ENCODE peak calls at places on chromosomes 3 and 15, in nine cellular contexts. One of them, this sample, is unnamed.

GRCh38 chr3:136465296-136465695 is 215.2 kb downstream of the PCCB start:
- DNase-seq in naive thymus-derived CD4-positive, alpha-beta T cell: no peak
- DNase-seq in neural progenitor cell: no peak
- DNase-seq in adrenal gland: no peak
- DNase-seq in K562: no peak
- DNase-seq in A549: no peak
- DNase-seq in thoracic aorta: no peak
- DNase-seq in aorta: no peak
- DNase-seq in tibial artery: no peak
- DNase-seq in this sample: no peak

GRCh38 chr3:22585504-22585903 is 617.6 kb upstream of the UBE2E2 start:
- DNase-seq in naive thymus-derived CD4-positive, alpha-beta T cell: no peak
- DNase-seq in aorta: no peak
- DNase-seq in adrenal gland: no peak
- DNase-seq in K562: no peak
- DNase-seq in thoracic aorta: no peak
- DNase-seq in A549: no peak
- DNase-seq in tibial artery: no peak
- DNase-seq in neural progenitor cell: no peak
- DNase-seq in this sample: peak; percentile 39

GRCh38 chr3:59456852-59457485 is 407.1 kb upstream of the CFAP20DC start:
- DNase-seq in K562: no peak
- DNase-seq in naive thymus-derived CD4-positive, alpha-beta T cell: no peak
- DNase-seq in A549: no peak
- DNase-seq in neural progenitor cell: no peak
- DNase-seq in thoracic aorta: no peak
- DNase-seq in tibial artery: no peak
- DNase-seq in adrenal gland: no peak
- DNase-seq in aorta: no peak
- DNase-seq in this sample: no peak

GRCh38 chr15:38216763-38217162 is 35.9 kb upstream of the SPRED1 start:
- DNase-seq in adrenal gland: no peak
- DNase-seq in tibial artery: no peak
- DNase-seq in A549: peak; percentile 80
- DNase-seq in neural progenitor cell: no peak
- DNase-seq in aorta: no peak
- DNase-seq in K562: no peak
- DNase-seq in thoracic aorta: no peak
- DNase-seq in naive thymus-derived CD4-positive, alpha-beta T cell: no peak
- DNase-seq in this sample: no peak

GRCh38 chr15:101070024-101070423 is 150.9 kb downstream of the LRRK1 start:
- DNase-seq in K562: no peak
- DNase-seq in aorta: no peak
- DNase-seq in naive thymus-derived CD4-positive, alpha-beta T cell: no peak
- DNase-seq in A549: no peak
- DNase-seq in tibial artery: no peak
- DNase-seq in adrenal gland: no peak
- DNase-seq in neural progenitor cell: no peak
- DNase-seq in thoracic aorta: no peak
- DNase-seq in this sample: no peak

GRCh38 chr15:48149858-48150257 is 28.2 kb downstream of the MYEF2 start:
- DNase-seq in aorta: no peak
- DNase-seq in naive thymus-derived CD4-positive, alpha-beta T cell: no peak
- DNase-seq in tibial artery: no peak
- DNase-seq in K562: no peak
- DNase-seq in thoracic aorta: no peak
- DNase-seq in adrenal gland: no peak
- DNase-seq in A549: no peak
- DNase-seq in neural progenitor cell: no peak
- DNase-seq in this sample: peak; percentile 93

GRCh38 chr15:74763416-74763815 is 14.8 kb downstream of the CYP1A2 start:
- DNase-seq in neural progenitor cell: no peak
- DNase-seq in tibial artery: no peak
- DNase-seq in thoracic aorta: no peak
- DNase-seq in naive thymus-derived CD4-positive, alpha-beta T cell: no peak
- DNase-seq in A549: no peak
- DNase-seq in K562: no peak
- DNase-seq in adrenal gland: no peak
- DNase-seq in aorta: no peak
- DNase-seq in this sample: peak; percentile 85

GRCh38 chr15:99124641-99125040 is 19.8 kb downstream of the SYNM start:
- DNase-seq in tibial artery: peak; percentile 60
- DNase-seq in thoracic aorta: no peak
- DNase-seq in K562: no peak
- DNase-seq in naive thymus-derived CD4-positive, alpha-beta T cell: no peak
- DNase-seq in neural progenitor cell: no peak
- DNase-seq in aorta: no peak
- DNase-seq in adrenal gland: no peak
- DNase-seq in A549: no peak
- DNase-seq in this sample: no peak

GRCh38 chr3:107235923-107236315 is 141.3 kb upstream of the CCDC54 start:
- DNase-seq in adrenal gland: peak; percentile 67
- DNase-seq in tibial artery: no peak
- DNase-seq in aorta: no peak
- DNase-seq in A549: peak; percentile 69
- DNase-seq in thoracic aorta: no peak
- DNase-seq in neural progenitor cell: peak; percentile 81
- DNase-seq in naive thymus-derived CD4-positive, alpha-beta T cell: peak; percentile 73
- DNase-seq in K562: peak; percentile 50
- DNase-seq in this sample: peak; percentile 87

GRCh38 chr15:32649336-32649735 is 7.8 kb downstream of the SCG5 start:
- DNase-seq in naive thymus-derived CD4-positive, alpha-beta T cell: no peak
- DNase-seq in neural progenitor cell: peak; percentile 56
- DNase-seq in thoracic aorta: no peak
- DNase-seq in aorta: no peak
- DNase-seq in A549: peak; percentile 47
- DNase-seq in adrenal gland: no peak
- DNase-seq in tibial artery: no peak
- DNase-seq in K562: peak; percentile 29
- DNase-seq in this sample: no peak

GRCh38 chr3:171234298-171235020 is 207.9 kb upstream of the SLC2A2 start:
- DNase-seq in tibial artery: no peak
- DNase-seq in neural progenitor cell: no peak
- DNase-seq in aorta: no peak
- DNase-seq in thoracic aorta: no peak
- DNase-seq in K562: no peak
- DNase-seq in naive thymus-derived CD4-positive, alpha-beta T cell: no peak
- DNase-seq in A549: no peak
- DNase-seq in adrenal gland: no peak
- DNase-seq in this sample: no peak

GRCh38 chr3:20080956-20081554 is 40.8 kb downstream of the KAT2B start:
- DNase-seq in thoracic aorta: peak; percentile 33
- DNase-seq in tibial artery: peak; percentile 69
- DNase-seq in neural progenitor cell: no peak
- DNase-seq in adrenal gland: peak; percentile 49
- DNase-seq in naive thymus-derived CD4-positive, alpha-beta T cell: no peak
- DNase-seq in aorta: peak; percentile 67
- DNase-seq in K562: no peak
- DNase-seq in A549: peak; percentile 12
- DNase-seq in this sample: no peak

GRCh38 chr3:172139528-172140276 is 100.3 kb downstream of the FNDC3B start:
- DNase-seq in neural progenitor cell: no peak
- DNase-seq in K562: no peak
- DNase-seq in tibial artery: no peak
- DNase-seq in thoracic aorta: no peak
- DNase-seq in A549: no peak
- DNase-seq in naive thymus-derived CD4-positive, alpha-beta T cell: no peak
- DNase-seq in aorta: no peak
- DNase-seq in adrenal gland: no peak
- DNase-seq in this sample: no peak

GRCh38 chr3:53815651-53816050 is 30.6 kb downstream of the CHDH start:
- DNase-seq in K562: no peak
- DNase-seq in tibial artery: peak; percentile 47
- DNase-seq in A549: no peak
- DNase-seq in neural progenitor cell: no peak
- DNase-seq in aorta: no peak
- DNase-seq in thoracic aorta: no peak
- DNase-seq in adrenal gland: no peak
- DNase-seq in naive thymus-derived CD4-positive, alpha-beta T cell: no peak
- DNase-seq in this sample: no peak

GRCh38 chr3:127915115-127915936 is at the start of gene KBTBD12:
- DNase-seq in adrenal gland: peak; percentile 33
- DNase-seq in neural progenitor cell: peak; percentile 50
- DNase-seq in A549: no peak
- DNase-seq in naive thymus-derived CD4-positive, alpha-beta T cell: no peak
- DNase-seq in K562: no peak
- DNase-seq in aorta: peak; percentile 70
- DNase-seq in thoracic aorta: no peak
- DNase-seq in tibial artery: peak; percentile 88
- DNase-seq in this sample: no peak
- H3K27ac ChIP-seq in adrenal gland: no peak within 1 kb of the TSS
- H3K27ac ChIP-seq in neural progenitor cell: no peak within 1 kb of the TSS
- H3K27ac ChIP-seq in A549: no peak within 1 kb of the TSS
- H3K27ac ChIP-seq in naive thymus-derived CD4-positive, alpha-beta T cell: no peak within 1 kb of the TSS
- H3K27ac ChIP-seq in K562: no peak within 1 kb of the TSS
- H3K27ac ChIP-seq in aorta: peak within 1 kb of the TSS; percentile 72
- H3K27ac ChIP-seq in thoracic aorta: peak within 1 kb of the TSS; percentile 86
- H3K27ac ChIP-seq in tibial artery: peak within 1 kb of the TSS; percentile 78
- H3K27ac ChIP-seq in this sample: no peak within 1 kb of the TSS

GRCh38 chr3:195001961-195002861 is 268.7 kb downstream of the XXYLT1 start:
- DNase-seq in K562: peak; percentile 76
- DNase-seq in tibial artery: peak; percentile 63
- DNase-seq in naive thymus-derived CD4-positive, alpha-beta T cell: peak; percentile 5
- DNase-seq in aorta: no peak
- DNase-seq in adrenal gland: no peak
- DNase-seq in thoracic aorta: no peak
- DNase-seq in A549: peak; percentile 48
- DNase-seq in neural progenitor cell: peak; percentile 75
- DNase-seq in this sample: peak; percentile 59

GRCh38 chr3:195005251-195005620 is 265.7 kb downstream of the XXYLT1 start:
- DNase-seq in K562: no peak
- DNase-seq in neural progenitor cell: no peak
- DNase-seq in naive thymus-derived CD4-positive, alpha-beta T cell: no peak
- DNase-seq in A549: no peak
- DNase-seq in aorta: no peak
- DNase-seq in adrenal gland: no peak
- DNase-seq in thoracic aorta: no peak
- DNase-seq in tibial artery: peak; percentile 19
- DNase-seq in this sample: no peak

GRCh38 chr3:195004512-195005250 is 266.3 kb downstream of the XXYLT1 start:
- DNase-seq in aorta: no peak
- DNase-seq in A549: no peak
- DNase-seq in thoracic aorta: no peak
- DNase-seq in naive thymus-derived CD4-positive, alpha-beta T cell: no peak
- DNase-seq in adrenal gland: peak; percentile 2
- DNase-seq in tibial artery: peak; percentile 32
- DNase-seq in K562: no peak
- DNase-seq in neural progenitor cell: no peak
- DNase-seq in this sample: no peak

GRCh38 chr3:195003893-195004289 is 267.1 kb downstream of the XXYLT1 start:
- DNase-seq in adrenal gland: peak; percentile 1
- DNase-seq in naive thymus-derived CD4-positive, alpha-beta T cell: no peak
- DNase-seq in tibial artery: peak; percentile 16
- DNase-seq in aorta: no peak
- DNase-seq in A549: no peak
- DNase-seq in neural progenitor cell: no peak
- DNase-seq in K562: no peak
- DNase-seq in thoracic aorta: no peak
- DNase-seq in this sample: no peak

DNA sequence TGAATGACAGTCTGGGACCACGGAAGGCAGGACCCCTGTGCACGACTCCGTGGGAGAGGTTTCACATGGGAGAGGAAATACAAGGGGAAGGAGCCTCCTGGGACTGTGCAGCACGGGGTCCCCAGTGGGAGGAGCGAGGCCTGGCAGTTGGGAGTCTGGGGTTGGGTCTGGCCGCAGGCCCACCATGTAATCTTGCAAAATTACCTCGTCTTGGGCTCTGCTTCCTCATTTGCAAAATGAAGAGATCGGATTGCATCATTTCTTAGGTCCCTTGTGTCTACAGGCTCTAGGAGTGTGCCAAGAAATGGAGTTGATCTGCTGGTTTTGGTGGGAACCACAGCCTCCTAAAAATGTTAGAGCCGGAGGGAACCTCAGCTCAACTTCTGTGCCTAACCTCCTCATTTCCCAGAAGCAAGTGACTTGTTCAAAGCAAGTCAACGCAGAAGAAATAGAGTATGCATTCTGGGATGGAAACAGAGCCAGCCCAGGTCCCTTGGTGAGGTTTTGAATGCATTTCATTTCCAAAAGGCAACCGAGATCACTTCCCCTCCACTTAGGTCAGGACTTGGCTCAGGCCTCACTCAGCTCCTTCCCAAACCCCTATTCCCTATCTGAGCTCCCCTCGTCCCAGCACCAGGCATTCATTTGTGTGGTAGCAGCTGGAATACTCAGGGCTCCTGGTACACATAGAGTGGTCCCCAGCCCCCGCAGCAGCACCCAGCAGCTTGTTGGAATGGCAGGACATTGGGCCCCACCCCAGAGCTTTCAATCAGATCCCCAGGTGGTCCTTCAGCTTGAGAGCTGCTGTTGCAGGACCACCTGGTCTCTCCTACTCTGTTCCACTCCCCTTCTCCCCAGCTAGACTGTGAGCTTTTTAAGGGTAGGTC is 267.7 kb downstream of the XXYLT1 start:
- DNase-seq in tibial artery: peak; percentile 78
- DNase-seq in naive thymus-derived CD4-positive, alpha-beta T cell: no peak
- DNase-seq in A549: no peak
- DNase-seq in neural progenitor cell: no peak
- DNase-seq in adrenal gland: peak; percentile 13
- DNase-seq in aorta: peak; percentile 73
- DNase-seq in K562: no peak
- DNase-seq in thoracic aorta: no peak
- DNase-seq in this sample: no peak
- H3K4me1 ChIP-seq in tibial artery: no peaks in the 10 kb centered on the region
- H3K4me1 ChIP-seq in naive thymus-derived CD4-positive, alpha-beta T cell: no peaks in the 10 kb centered on the region
- H3K4me1 ChIP-seq in A549: no peaks in the 10 kb centered on the region
- H3K4me1 ChIP-seq in neural progenitor cell: no peaks in the 10 kb centered on the region
- H3K4me1 ChIP-seq in adrenal gland: no peaks in the 10 kb centered on the region
- H3K4me1 ChIP-seq in aorta: no peaks in the 10 kb centered on the region
- H3K4me1 ChIP-seq in K562: peaks cover 14% of the 10 kb centered on the region
- H3K4me1 ChIP-seq in thoracic aorta: no peaks in the 10 kb centered on the region
- H3K4me1 ChIP-seq in this sample: no peaks in the 10 kb centered on the region

DNA sequence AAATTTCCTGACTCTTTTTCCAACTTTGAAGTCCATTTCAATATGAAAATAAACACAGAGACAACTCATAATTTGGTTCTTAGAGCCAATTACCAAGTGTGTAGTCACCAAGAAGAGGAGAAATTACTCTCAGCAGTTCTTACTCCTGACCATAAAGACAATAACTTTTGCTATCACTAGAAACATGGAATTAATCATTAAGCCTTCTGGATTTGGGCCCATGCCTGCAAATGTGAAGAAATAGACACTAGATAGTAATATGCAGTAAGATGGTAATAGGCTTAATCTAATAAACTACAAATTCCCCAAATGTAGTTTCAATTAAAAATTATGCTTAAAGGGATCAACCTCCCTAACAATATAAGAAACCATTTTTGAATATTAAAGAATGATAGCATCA is 185.1 kb upstream of the AGTR1 start:
- DNase-seq in thoracic aorta: no peak
- DNase-seq in K562: no peak
- DNase-seq in aorta: no peak
- DNase-seq in neural progenitor cell: no peak
- DNase-seq in naive thymus-derived CD4-positive, alpha-beta T cell: no peak
- DNase-seq in A549: no peak
- DNase-seq in tibial artery: no peak
- DNase-seq in adrenal gland: no peak
- DNase-seq in this sample: no peak
- H3K27ac ChIP-seq in thoracic aorta: no peak overlapping the region
- H3K27ac ChIP-seq in K562: no peak overlapping the region
- H3K27ac ChIP-seq in aorta: no peak overlapping the region
- H3K27ac ChIP-seq in neural progenitor cell: no peak overlapping the region
- H3K27ac ChIP-seq in naive thymus-derived CD4-positive, alpha-beta T cell: no peak overlapping the region
- H3K27ac ChIP-seq in A549: no peak overlapping the region
- H3K27ac ChIP-seq in tibial artery: no peak overlapping the region
- H3K27ac ChIP-seq in adrenal gland: no peak overlapping the region
- H3K27ac ChIP-seq in this sample: no peak overlapping the region

GRCh38 chr3:111733856-111734255 is 125.2 kb upstream of the PHLDB2 start:
- DNase-seq in A549: no peak
- DNase-seq in K562: no peak
- DNase-seq in adrenal gland: no peak
- DNase-seq in neural progenitor cell: no peak
- DNase-seq in thoracic aorta: no peak
- DNase-seq in aorta: no peak
- DNase-seq in naive thymus-derived CD4-positive, alpha-beta T cell: no peak
- DNase-seq in tibial artery: no peak
- DNase-seq in this sample: no peak
- H3K4me1 ChIP-seq in A549: peaks cover 87% of the 10 kb centered on the region
- H3K4me1 ChIP-seq in K562: no peaks in the 10 kb centered on the region
- H3K4me1 ChIP-seq in adrenal gland: peaks cover 31% of the 10 kb centered on the region
- H3K4me1 ChIP-seq in neural progenitor cell: no peaks in the 10 kb centered on the region
- H3K4me1 ChIP-seq in thoracic aorta: peaks cover 17% of the 10 kb centered on the region
- H3K4me1 ChIP-seq in aorta: peaks cover 9% of the 10 kb centered on the region
- H3K4me1 ChIP-seq in naive thymus-derived CD4-positive, alpha-beta T cell: no peaks in the 10 kb centered on the region
- H3K4me1 ChIP-seq in tibial artery: no peaks in the 10 kb centered on the region
- H3K4me1 ChIP-seq in this sample: peaks cover 50% of the 10 kb centered on the region

This sample was measured in foreskin keratinocyte.